ENCODE peak calls at places on chromosomes 11 and 22, in ten cellular contexts. F, L, G, I, C, H, V, Z, S and N are unnamed samples.

GRCh38 chr22:37549704-37550059 is 10.6 kb upstream of the CDC42EP1 start:
- DNase-seq in F (peak; percentile 40), L (no peak), G (no peak), I (peak; percentile 73), C (peak; percentile 85), H (no peak), V (no peak), Z (peak; percentile 52), S (no peak), N (peak; percentile 71)

GRCh38 chr22:39530692-39531331 is 1.7 kb downstream of the RPS19BP1 start:
- DNase-seq in F (peak; percentile 53), L (peak; percentile 32), G (no peak), I (peak; percentile 38), C (no peak), H (no peak), V (no peak), Z (peak; percentile 53), S (no peak), N (peak; percentile 38)

GRCh38 chr11:64832467-64833197 is 11.8 kb downstream of the CDC42BPG start:
- DNase-seq in F (no peak), L (no peak), G (no peak), I (no peak), C (no peak), H (no peak), V (no peak), Z (no peak), S (no peak), N (no peak)

GRCh38 chr11:132605794-132606570 is 926.3 kb downstream of the OPCML start:
- DNase-seq in F (peak; percentile 29), L (peak; percentile 6), G (no peak), I (no peak), C (no peak), H (no peak), V (no peak), Z (no peak), S (no peak), N (no peak)

GRCh38 chr11:115430345-115430744 is 73.9 kb downstream of the CADM1 start:
- DNase-seq in F (no peak), L (no peak), G (no peak), I (no peak), C (no peak), H (no peak), V (no peak), Z (no peak), S (no peak), N (no peak)

GRCh38 chr11:8224161-8224591 is 39.5 kb downstream of the LMO1 start:
- DNase-seq in F (no peak), L (no peak), G (no peak), I (peak; percentile 41), C (no peak), H (no peak), V (no peak), Z (no peak), S (peak; percentile 75), N (no peak)

GRCh38 chr11:94793002-94793401 is 24.8 kb downstream of the AMOTL1 start:
- DNase-seq in F (no peak), L (no peak), G (no peak), I (no peak), C (no peak), H (no peak), V (no peak), Z (peak; percentile 51), S (no peak), N (no peak)

GRCh38 chr11:12090061-12090572 is 20.3 kb upstream of the MICAL2 start:
- DNase-seq in F (no peak), L (no peak), G (no peak), I (peak; percentile 54), C (no peak), H (no peak), V (no peak), Z (peak; percentile 81), S (no peak), N (peak; percentile 31)